ENCODE peak calls at places on chromosomes 5 and 9, in eight cellular contexts. B is glutamatergic neuron, H is K562, I is mucosa of descending colon, W is fibroblast of the aortic adventitia, Z is NB4, T is H9, O is OCI-LY7. A is an unnamed sample.

GRCh38 chr5:127875235-127876021 is 172.2 kb downstream of the CCDC192 start:
- DNase-seq in B (peak; percentile 40), H (peak; percentile 23), I (no peak), W (peak; percentile 75), Z (peak; percentile 67), T (peak; percentile 62), O (peak; percentile 60), A (peak; percentile 37)

GRCh38 chr5:156920042-156920860 is 42.8 kb downstream of the TIMD4 start:
- DNase-seq in B (no peak), H (no peak), I (no peak), W (no peak), Z (no peak), T (no peak), O (no peak), A (no peak)

GRCh38 chr9:107727113-107727780 is 237.7 kb upstream of the KLF4 start:
- DNase-seq in B (no peak), H (no peak), I (no peak), W (peak; percentile 61), Z (no peak), T (no peak), O (no peak), A (no peak)

GRCh38 chr9:115169003-115169402 is 51.0 kb upstream of the TNC start:
- DNase-seq in B (no peak), H (no peak), I (no peak), W (no peak), Z (no peak), T (no peak), O (no peak), A (no peak)

GRCh38 chr9:77897292-77897691 is 134.3 kb downstream of the GNAQ start:
- DNase-seq in B (no peak), H (no peak), I (no peak), W (peak; percentile 28), Z (peak; percentile 56), T (peak; percentile 49), O (peak; percentile 1), A (no peak)

GRCh38 chr5:76292923-76293322 is 110.2 kb upstream of the IQGAP2 start:
- DNase-seq in B (no peak), H (no peak), I (no peak), W (no peak), Z (peak; percentile 52), T (no peak), O (peak; percentile 48), A (no peak)

GRCh38 chr9:17134843-17135577 is at the start of gene CNTLN:
- DNase-seq in B (peak; percentile 94), H (no peak), I (peak; percentile 90), W (peak; percentile 91), Z (peak; percentile 97), T (peak; percentile 95), O (no peak), A (peak; percentile 98)

GRCh38 chr5:156513123-156513814 is 186.3 kb downstream of the SGCD start:
- DNase-seq in B (no peak), H (no peak), I (no peak), W (no peak), Z (peak; percentile 45), T (no peak), O (no peak), A (no peak)

GRCh38 chr9:124297553-124297905 is 39.8 kb downstream of the NEK6 start:
- DNase-seq in B (no peak), H (no peak), I (no peak), W (peak; percentile 99), Z (no peak), T (peak; percentile 77), O (no peak), A (no peak)

GRCh38 chr9:10612649-10613398 is at the start of gene PTPRD:
- DNase-seq in B (peak; percentile 82), H (peak; percentile 19), I (no peak), W (peak; percentile 2), Z (no peak), T (peak; percentile 71), O (no peak), A (peak; percentile 43)

GRCh38 chr9:69743930-69744329 is 15.9 kb downstream of the PTAR1 start:
- DNase-seq in B (no peak), H (no peak), I (no peak), W (no peak), Z (no peak), T (no peak), O (no peak), A (no peak)

GRCh38 chr9:69746859-69747560 is 12.8 kb downstream of the PTAR1 start:
- DNase-seq in B (no peak), H (no peak), I (no peak), W (no peak), Z (no peak), T (no peak), O (no peak), A (no peak)

GRCh38 chr9:69748304-69748703 is 11.5 kb downstream of the PTAR1 start:
- DNase-seq in B (no peak), H (no peak), I (no peak), W (no peak), Z (no peak), T (no peak), O (no peak), A (no peak)

GRCh38 chr9:69744688-69745380 is 15.0 kb downstream of the PTAR1 start:
- DNase-seq in B (no peak), H (no peak), I (no peak), W (no peak), Z (no peak), T (no peak), O (no peak), A (no peak)

DNA sequence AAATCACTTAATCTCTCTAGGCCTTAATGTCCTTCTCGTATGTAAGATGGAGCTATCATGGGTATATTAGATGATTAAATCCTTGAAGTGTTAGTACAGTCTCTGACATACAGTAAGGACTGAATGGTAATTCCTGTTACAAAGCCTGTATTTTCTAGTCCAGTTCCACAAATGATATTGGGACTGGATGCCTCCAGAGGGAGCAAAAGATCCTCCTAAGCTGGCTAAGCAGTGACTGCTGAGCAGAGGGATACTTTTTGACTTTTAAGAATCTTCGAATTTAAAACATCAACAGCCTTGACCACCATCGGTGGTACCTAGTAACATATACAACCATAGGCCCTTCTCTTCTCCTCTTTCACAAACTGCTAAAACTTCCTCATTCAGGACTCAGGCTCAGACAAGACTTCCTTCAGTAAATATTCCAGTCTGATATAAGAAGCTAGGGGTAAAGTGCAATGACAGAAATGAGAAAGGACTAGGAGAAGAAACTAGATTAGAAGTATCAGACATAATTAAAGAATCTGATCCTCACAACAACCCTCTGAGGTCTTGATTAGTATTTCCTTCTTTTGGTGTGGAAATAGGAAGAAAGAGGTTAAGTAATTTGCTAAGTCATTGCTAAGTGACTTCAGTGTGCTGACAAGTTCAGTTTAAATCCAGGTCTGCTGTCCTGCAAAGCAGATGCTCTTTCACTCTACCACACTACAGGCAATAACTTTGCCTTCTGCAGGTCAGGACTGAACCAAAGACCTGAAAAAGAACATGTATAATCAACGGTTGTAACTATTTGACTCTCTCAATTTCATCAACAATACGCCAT is 13.9 kb downstream of the PTAR1 start:
- DNase-seq in B (no peak), H (peak; percentile 9), I (no peak), W (peak; percentile 60), Z (peak; percentile 30), T (no peak), O (no peak), A (no peak)
- TF ChIP-seq CTCF in B (no peak), H (peak; percentile 37), I (no peak), W (peak; percentile 34), Z (no peak), T (peak; percentile 55), O (no peak), A (peak; percentile 33)

DNA sequence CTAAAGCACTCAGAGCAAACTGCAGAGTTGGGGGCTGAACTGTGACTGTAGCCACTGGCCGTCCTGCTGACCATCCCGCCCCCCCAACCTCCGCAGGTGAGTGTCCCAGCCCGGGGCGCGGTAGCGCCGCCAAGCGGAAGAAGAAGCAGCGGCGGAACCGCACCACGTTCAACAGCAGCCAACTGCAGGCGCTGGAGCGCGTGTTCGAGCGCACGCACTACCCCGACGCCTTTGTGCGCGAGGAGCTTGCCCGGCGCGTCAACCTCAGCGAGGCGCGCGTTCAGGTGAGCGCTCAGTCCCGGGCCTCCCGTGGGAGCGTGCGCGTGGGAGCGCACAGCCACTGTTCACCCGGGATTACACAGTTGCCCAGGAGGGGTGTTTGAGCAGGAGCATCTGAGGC is 33.7 kb downstream of the PTGES start:
- DNase-seq in B (no peak), H (no peak), I (no peak), W (no peak), Z (no peak), T (peak; percentile 77), O (no peak), A (no peak)
- TF ChIP-seq CTCF in B (no peak), H (peak; percentile 22), I (no peak), W (no peak), Z (no peak), T (peak; percentile 63), O (no peak), A (no peak)

DNA sequence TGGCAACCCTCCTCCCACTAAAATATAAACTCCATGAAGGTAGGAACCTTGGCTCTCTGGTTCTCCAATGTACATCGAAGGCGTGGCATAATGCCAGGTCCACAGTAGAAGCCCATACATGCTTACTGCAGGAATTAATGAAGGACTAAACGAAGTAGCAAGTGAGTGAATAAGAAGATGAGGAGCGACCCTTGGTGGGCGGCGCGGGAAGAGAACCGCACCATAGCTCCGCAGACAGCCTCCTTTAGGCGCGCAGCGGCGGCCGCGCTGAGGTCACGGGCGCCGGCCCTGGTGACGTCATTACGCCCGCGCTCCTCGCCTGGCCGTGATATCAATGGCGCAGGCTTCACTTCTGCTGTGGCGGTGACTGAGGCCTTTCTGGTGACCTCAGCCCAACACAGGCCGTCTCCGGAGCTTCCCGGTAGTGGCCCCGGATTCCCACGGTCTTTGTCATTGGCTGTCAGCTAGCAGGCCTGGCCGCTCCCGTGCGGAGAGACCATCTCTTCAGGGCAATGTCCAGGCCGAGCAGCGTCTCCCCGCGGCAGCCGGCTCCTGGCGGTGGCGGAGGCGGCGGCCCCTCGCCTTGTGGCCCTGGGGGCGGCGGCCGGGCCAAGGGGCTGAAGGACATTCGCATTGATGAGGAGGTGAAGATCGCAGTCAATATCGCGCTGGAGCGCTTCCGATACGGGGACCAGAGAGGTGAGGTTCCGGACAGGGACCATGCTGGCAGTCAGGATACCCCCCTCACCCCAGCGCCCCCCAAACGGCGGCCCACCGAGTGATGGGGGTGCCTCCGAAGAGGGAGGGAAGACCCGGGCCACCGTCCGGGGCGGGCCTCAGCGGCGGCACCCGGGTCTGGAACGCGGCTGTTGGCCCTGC is at the start of gene YTHDC2:
- DNase-seq in B (peak; percentile 94), H (peak; percentile 79), I (peak; percentile 91), W (peak; percentile 77), Z (peak; percentile 90), T (peak; percentile 92), O (peak; percentile 88), A (peak; percentile 82)
- TF ChIP-seq CTCF in B (no peak), H (peak; percentile 48), I (no peak), W (peak; percentile 25), Z (peak; percentile 27), T (peak; percentile 68), O (peak; percentile 65), A (peak; percentile 49)

DNA sequence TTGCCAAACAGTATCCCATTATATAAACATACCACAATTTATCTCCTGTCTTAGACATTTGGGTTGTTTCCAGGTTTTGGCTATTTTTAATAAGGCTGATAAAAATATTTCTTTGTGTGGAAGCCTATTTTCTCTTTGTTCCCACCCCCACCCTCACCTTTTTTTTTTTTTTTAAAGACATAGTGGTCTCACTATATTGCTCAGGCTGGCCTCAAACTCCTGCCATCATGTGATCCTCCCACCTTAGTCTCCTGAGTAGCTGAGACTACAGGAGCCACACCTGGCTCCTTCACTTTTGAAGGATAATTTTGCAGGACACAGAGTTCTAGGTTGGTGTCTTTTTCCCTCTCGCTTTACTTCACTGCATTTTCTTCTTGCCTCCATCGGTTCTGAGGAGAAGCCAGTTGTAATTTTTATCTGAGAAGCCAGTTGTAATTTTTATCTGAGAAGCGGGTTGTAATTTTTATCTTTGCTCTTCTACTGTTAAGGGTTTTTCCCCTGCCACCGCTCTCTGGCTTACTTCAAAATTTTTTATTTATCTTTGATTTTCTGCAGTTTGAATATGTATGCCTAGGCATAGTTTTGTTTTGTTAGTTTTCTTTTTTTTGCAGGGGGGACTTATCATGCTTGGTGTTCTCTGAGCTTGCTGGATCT is 147.9 kb upstream of the CHD1 start:
- DNase-seq in B (no peak), H (no peak), I (no peak), W (no peak), Z (no peak), T (no peak), O (no peak), A (no peak)
- TF ChIP-seq CTCF in B (no peak), H (no peak), I (no peak), W (no peak), Z (no peak), T (no peak), O (no peak), A (no peak)